ENCODE peak calls at places on chromosomes 11 and 22, in eight cellular contexts. E, H, W, P, J, O, G and Z are unnamed samples.

GRCh38 chr22:24859587-24859986 is 53.6 kb downstream of the SGSM1 start:
- DNase-seq in E (no peak), H (no peak), W (no peak), P (no peak), J (no peak), O (no peak), G (no peak), Z (no peak)

GRCh38 chr11:2206291-2206690 is 34.7 kb upstream of the TH start:
- DNase-seq in E (no peak), H (no peak), W (peak; percentile 17), P (peak; percentile 11), J (peak; percentile 1), O (no peak), G (no peak), Z (no peak)

GRCh38 chr22:46025973-46026906 is 49.3 kb upstream of the WNT7B start:
- DNase-seq in E (no peak), H (no peak), W (no peak), P (no peak), J (no peak), O (no peak), G (no peak), Z (no peak)

GRCh38 chr11:19025799-19026406 is 34.6 kb downstream of the MRGPRX2 start:
- DNase-seq in E (no peak), H (no peak), W (no peak), P (no peak), J (no peak), O (no peak), G (peak; percentile 1), Z (no peak)

GRCh38 chr11:69245041-69245440 is 48.9 kb upstream of the MYEOV start:
- DNase-seq in E (no peak), H (no peak), W (peak; percentile 1), P (no peak), J (no peak), O (no peak), G (no peak), Z (no peak)

GRCh38 chr22:23744001-23744400 is 6.9 kb downstream of the ZNF70 start:
- DNase-seq in E (no peak), H (no peak), W (no peak), P (no peak), J (no peak), O (no peak), G (no peak), Z (no peak)

GRCh38 chr11:45209480-45209879 is 63.0 kb downstream of the PRDM11 start:
- DNase-seq in E (no peak), H (no peak), W (no peak), P (no peak), J (no peak), O (no peak), G (no peak), Z (no peak)

GRCh38 chr11:44989831-44990566 is 39.3 kb upstream of the TP53I11 start:
- DNase-seq in E (no peak), H (no peak), W (peak; percentile 20), P (no peak), J (no peak), O (no peak), G (no peak), Z (no peak)

GRCh38 chr11:65071907-65072630 is 11.8 kb downstream of the CDCA5 start:
- DNase-seq in E (no peak), H (no peak), W (no peak), P (no peak), J (no peak), O (no peak), G (no peak), Z (no peak)

GRCh38 chr11:45933131-45933821 is 10.8 kb downstream of the LARGE2 start:
- DNase-seq in E (no peak), H (no peak), W (peak; percentile 79), P (no peak), J (no peak), O (no peak), G (peak; percentile 71), Z (no peak)

GRCh38 chr11:2471048-2471803 is 26.4 kb downstream of the KCNQ1 start:
- DNase-seq in E (no peak), H (no peak), W (peak; percentile 16), P (no peak), J (no peak), O (no peak), G (no peak), Z (no peak)

GRCh38 chr22:20542736-20543135 is 35.3 kb downstream of the MED15 start:
- DNase-seq in E (no peak), H (no peak), W (no peak), P (no peak), J (no peak), O (no peak), G (no peak), Z (no peak)

GRCh38 chr11:64234840-64235379 is 526 bp downstream of the VEGFB start:
- DNase-seq in E (no peak), H (peak; percentile 35), W (peak; percentile 60), P (no peak), J (no peak), O (no peak), G (no peak), Z (peak; percentile 65)

GRCh38 chr11:71542856-71543743 is 5.1 kb upstream of the KRTAP5-9 start:
- DNase-seq in E (no peak), H (no peak), W (no peak), P (no peak), J (no peak), O (no peak), G (no peak), Z (no peak)

GRCh38 chr11:2775626-2776350 is 76.0 kb upstream of the KCNQ1OT1 start:
- DNase-seq in E (no peak), H (no peak), W (peak; percentile 17), P (peak; percentile 12), J (peak; percentile 1), O (no peak), G (no peak), Z (peak; percentile 13)

GRCh38 chr22:22892096-22893052 is 4.8 kb downstream of the IGLL5 start:
- DNase-seq in E (no peak), H (no peak), W (no peak), P (no peak), J (no peak), O (no peak), G (no peak), Z (no peak)

GRCh38 chr11:17230867-17231851 is 23.4 kb upstream of the PIK3C2A start:
- DNase-seq in E (no peak), H (no peak), W (no peak), P (peak; percentile 62), J (no peak), O (no peak), G (no peak), Z (peak; percentile 21)

GRCh38 chr11:1139441-1140066 is 18.2 kb upstream of the MUC5AC start:
- DNase-seq in E (no peak), H (no peak), W (no peak), P (peak; percentile 15), J (no peak), O (no peak), G (peak; percentile 91), Z (peak; percentile 12)

GRCh38 chr11:68780829-68781228 is 29.5 kb upstream of the TESMIN start:
- DNase-seq in E (peak; percentile 91), H (no peak), W (peak; percentile 87), P (no peak), J (peak; percentile 31), O (no peak), G (no peak), Z (no peak)

GRCh38 chr11:113519989-113520613 is 44.9 kb upstream of the DRD2 start:
- DNase-seq in E (no peak), H (no peak), W (no peak), P (no peak), J (no peak), O (no peak), G (no peak), Z (no peak)

GRCh38 chr11:117833401-117833891 is 8.9 kb upstream of the FXYD2 start:
- DNase-seq in E (no peak), H (no peak), W (peak; percentile 75), P (peak; percentile 10), J (no peak), O (no peak), G (no peak), Z (no peak)

GRCh38 chr11:11826260-11826659 is 15.5 kb upstream of the USP47 start:
- DNase-seq in E (no peak), H (no peak), W (no peak), P (no peak), J (no peak), O (no peak), G (no peak), Z (no peak)

GRCh38 chr11:76910620-76911414 is 50.1 kb downstream of the ACER3 start:
- DNase-seq in E (peak; percentile 68), H (no peak), W (no peak), P (no peak), J (no peak), O (no peak), G (no peak), Z (no peak)

GRCh38 chr11:58616594-58616993 is 5.9 kb upstream of the CNTF start:
- DNase-seq in E (no peak), H (no peak), W (no peak), P (no peak), J (no peak), O (peak; percentile 87), G (peak; percentile 95), Z (no peak)

GRCh38 chr11:27468209-27468608 is 4.4 kb downstream of the LGR4 start:
- DNase-seq in E (no peak), H (no peak), W (no peak), P (no peak), J (no peak), O (no peak), G (peak; percentile 53), Z (no peak)

GRCh38 chr11:13233173-13233572 is 44.4 kb upstream of the BMAL1 start:
- DNase-seq in E (no peak), H (no peak), W (no peak), P (no peak), J (no peak), O (no peak), G (no peak), Z (no peak)

GRCh38 chr11:66231561-66231960 is 36.9 kb upstream of the RAB1B start:
- DNase-seq in E (no peak), H (no peak), W (no peak), P (no peak), J (no peak), O (no peak), G (no peak), Z (no peak)